ENCODE peak calls at places on chromosome 11, in seven cellular contexts. J is HepG2, R is HCT116, N is H1, D is SK-N-SH, W is GM12878, A is K562. E is an unnamed sample.

GRCh38 chr11:113253406-113253805 is 61.0 kb upstream of the TTC12 start:
- DNase-seq in D (no peak), J (no peak), N (no peak), R (no peak), A (no peak), W (no peak), E (no peak)

GRCh38 chr11:126194121-126194543 is 17.3 kb downstream of the RPUSD4 start:
- DNase-seq in R (no peak), J (peak; percentile 44), W (no peak), N (peak; percentile 62), D (peak; percentile 82), A (peak; percentile 59), E (no peak)

GRCh38 chr11:33383075-33383919 is 126.1 kb downstream of the HIPK3 start:
- DNase-seq in W (peak; percentile 33), N (no peak), R (no peak), A (no peak), D (no peak), J (no peak), E (no peak)

GRCh38 chr11:102384419-102385052 is 37.5 kb downstream of the BIRC2 start:
- DNase-seq in W (no peak), R (no peak), N (no peak), J (no peak), D (peak; percentile 36), A (peak; percentile 53), E (no peak)

GRCh38 chr11:5618807-5619206 is 6.0 kb upstream of the TRIM34 start:
- DNase-seq in D (no peak), R (no peak), J (peak; percentile 49), A (no peak), N (no peak), W (no peak), E (no peak)

GRCh38 chr11:76282106-76282630 is 75.9 kb upstream of the WNT11 start:
- DNase-seq in W (no peak), A (no peak), N (no peak), D (no peak), R (no peak), J (no peak), E (no peak)

GRCh38 chr11:107719557-107720304 is 7.9 kb upstream of the SLN start:
- DNase-seq in D (no peak), W (no peak), J (no peak), N (no peak), A (no peak), R (no peak), E (no peak)

GRCh38 chr11:113729456-113729855 is 23.3 kb upstream of the TMPRSS5 start:
- DNase-seq in N (no peak), A (no peak), D (no peak), J (no peak), W (no peak), R (no peak), E (no peak)

GRCh38 chr11:86228967-86229330 is 15.6 kb upstream of the EED start:
- DNase-seq in W (no peak), D (no peak), J (no peak), R (no peak), N (no peak), A (no peak), E (no peak)

DNA sequence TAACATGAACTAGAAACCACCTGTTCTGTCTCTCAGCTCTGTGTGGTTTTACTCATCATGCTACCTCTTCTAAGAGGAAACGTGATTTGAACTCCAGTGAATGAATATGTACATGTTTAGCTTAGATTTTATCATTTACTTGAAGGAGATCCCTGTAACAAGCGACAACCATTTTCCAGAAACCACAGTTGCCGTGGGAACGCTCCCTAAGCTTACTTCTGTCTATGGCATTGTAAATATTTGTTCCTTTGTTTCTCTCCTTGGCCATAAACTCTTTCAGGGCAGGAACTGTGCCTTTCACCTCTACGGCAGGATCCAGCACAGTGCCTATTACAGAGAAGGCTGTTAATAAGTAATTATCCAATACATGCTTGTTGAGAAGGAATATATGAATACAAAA is 17.1 kb upstream of the TPH1 start:
- DNase-seq in J (no peak), W (no peak), D (no peak), A (no peak), N (no peak), R (no peak), E (no peak)
- TF ChIP-seq SIN3A in J (no peak), W (no peak), D (no peak), A (no peak), N (no peak), R (no peak), E (no peak)

DNA sequence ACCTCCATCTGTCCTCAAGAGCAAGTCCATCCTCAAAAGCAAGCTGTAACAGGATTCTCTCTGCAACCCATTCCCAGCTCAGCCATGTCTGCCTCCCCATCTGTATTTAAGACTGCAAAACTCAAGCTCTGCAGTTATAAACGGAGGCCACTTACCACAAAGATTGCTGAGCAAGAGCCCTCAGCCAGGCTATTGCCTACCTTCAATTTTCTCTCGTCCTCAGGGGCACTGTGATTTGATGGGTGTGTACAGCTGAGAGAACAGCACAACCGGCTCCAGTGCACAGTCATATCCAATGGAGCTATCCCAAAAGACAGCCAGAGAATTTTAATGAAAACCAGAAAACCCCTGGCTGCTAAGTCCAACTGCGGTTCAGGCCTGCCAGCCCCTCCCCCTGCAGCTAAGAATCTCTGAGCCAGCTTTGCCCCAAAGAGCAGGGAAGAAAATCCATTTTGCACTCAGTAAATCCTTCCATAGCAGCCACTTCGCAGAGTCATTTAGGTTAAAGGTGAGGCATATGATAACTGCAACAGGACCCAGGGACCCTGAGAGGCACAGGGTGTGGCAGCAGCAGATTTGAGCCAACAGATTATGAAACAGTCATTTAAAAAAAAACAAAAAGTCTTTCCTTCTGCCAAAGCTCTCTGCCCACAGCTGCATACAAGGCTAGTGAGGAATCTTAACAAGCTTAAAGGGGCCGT is 37.6 kb downstream of the RAB30 start:
- DNase-seq in W (no peak), N (no peak), J (no peak), R (no peak), A (no peak), D (peak; percentile 69), E (no peak)
- H3K4me1 ChIP-seq in W (peaks cover 21% of the 10 kb centered on the region), N (peaks cover 1% of the 10 kb centered on the region), J (peaks cover 39% of the 10 kb centered on the region), R (peaks cover 7% of the 10 kb centered on the region), A (peaks cover 7% of the 10 kb centered on the region), D (peaks cover 30% of the 10 kb centered on the region), E (peaks cover 21% of the 10 kb centered on the region)

GRCh38 chr11:110665689-110666465 is 46.4 kb downstream of the ARHGAP20 start:
- DNase-seq in N (no peak), D (no peak), R (no peak), A (no peak), J (no peak), W (no peak), E (no peak)
- TF ChIP-seq SIN3A in N (no peak), D (no peak), R (no peak), A (no peak), J (no peak), W (no peak), E (no peak)

GRCh38 chr11:120403966-120404365 is 67.8 kb downstream of the ARHGEF12 start:
- DNase-seq in D (no peak), J (no peak), A (no peak), W (no peak), R (no peak), N (no peak), E (no peak)

GRCh38 chr11:120400564-120401364 is 64.6 kb downstream of the ARHGEF12 start:
- DNase-seq in J (peak; percentile 93), W (peak; percentile 51), D (no peak), A (peak; percentile 34), N (no peak), R (peak; percentile 90), E (peak; percentile 81)

GRCh38 chr11:120404495-120404894 is 68.3 kb downstream of the ARHGEF12 start:
- DNase-seq in W (no peak), R (no peak), N (no peak), J (no peak), A (no peak), D (no peak), E (no peak)

GRCh38 chr11:120399312-120399711 is 63.1 kb downstream of the ARHGEF12 start:
- DNase-seq in A (no peak), W (no peak), N (no peak), D (no peak), R (no peak), J (no peak), E (no peak)

DNA sequence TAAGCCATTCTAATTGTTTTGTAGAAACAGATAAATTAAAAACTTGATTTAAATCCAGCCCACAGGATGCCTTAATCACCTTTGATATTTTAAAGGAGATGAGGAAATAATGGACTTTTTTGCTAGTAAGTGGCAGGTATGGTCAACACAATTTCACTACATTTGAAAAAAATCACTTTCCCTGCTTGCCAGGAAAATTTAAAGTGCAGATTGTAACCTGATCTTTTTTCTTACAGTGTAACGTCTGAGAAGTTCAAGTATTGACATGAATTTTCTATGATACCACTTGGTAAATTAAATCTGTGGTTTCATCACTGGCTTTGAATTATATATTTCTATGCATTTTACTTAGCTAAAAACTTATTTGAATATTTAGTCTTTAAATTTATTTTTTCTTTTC is 65.3 kb downstream of the ARHGEF12 start:
- DNase-seq in W (no peak), J (no peak), D (no peak), N (no peak), R (no peak), A (no peak), E (no peak)
- H3K4me1 ChIP-seq in W (peaks cover 8% of the 10 kb centered on the region), J (peaks cover 68% of the 10 kb centered on the region), D (peaks cover 2% of the 10 kb centered on the region), N (no peaks in the 10 kb centered on the region), R (peaks cover 31% of the 10 kb centered on the region), A (no peaks in the 10 kb centered on the region), E (peaks cover 87% of the 10 kb centered on the region)

GRCh38 chr11:125091247-125091876 is 20.1 kb downstream of the TMEM218 start:
- DNase-seq in N (no peak), D (peak; percentile 90), R (no peak), W (no peak), J (peak; percentile 47), A (peak; percentile 72), E (peak; percentile 36)
- TF ChIP-seq SIN3A in N (no peak), D (no peak), R (no peak), W (no peak), J (no peak), A (no peak), E (no peak)

DNA sequence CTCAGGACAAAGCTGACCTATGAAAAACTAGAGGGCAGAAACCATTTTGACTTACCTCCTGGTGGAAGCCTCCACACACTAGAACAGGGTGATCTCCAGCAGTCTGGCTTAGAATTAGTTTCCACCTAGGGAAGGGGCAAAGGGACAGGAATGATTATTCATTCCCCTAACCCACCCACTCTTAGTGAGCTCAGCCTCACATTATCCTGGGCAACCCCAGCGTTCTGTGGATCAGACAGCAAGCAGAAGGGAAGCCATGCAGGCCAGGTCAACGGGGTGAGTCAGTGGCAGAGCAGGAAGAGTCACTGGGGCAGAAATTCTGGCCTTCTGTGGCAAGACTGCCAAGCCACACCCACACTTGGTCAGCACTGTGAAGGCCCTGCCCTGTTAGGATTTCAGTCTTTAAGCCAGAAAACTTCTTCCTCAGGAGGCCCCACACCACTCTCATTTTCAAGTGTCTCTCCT is 10.5 kb downstream of the NUMA1 start:
- DNase-seq in A (peak; percentile 25), R (peak; percentile 51), D (no peak), N (no peak), J (peak; percentile 33), W (no peak), E (peak; percentile 79)
- H3K4me1 ChIP-seq in A (peaks cover 8% of the 10 kb centered on the region), R (peaks cover 57% of the 10 kb centered on the region), D (peaks cover 21% of the 10 kb centered on the region), N (peaks cover 2% of the 10 kb centered on the region), J (peaks cover 26% of the 10 kb centered on the region), W (peaks cover 27% of the 10 kb centered on the region), E (peaks cover 20% of the 10 kb centered on the region)